ENCODE peak calls at places on chromosomes 4 and X, in seven cellular contexts. L is IMR-90, Y is neuronal stem cell, A is mesendoderm, G is H9, V is mesenchymal stem cell, P is H1. M is an unnamed sample.

GRCh38 chr4:163161536-163162205 is 5.0 kb downstream of the NAF1 start:
- DNase-seq in Y (no peak), A (no peak), G (no peak), V (peak; percentile 63), L (peak; percentile 95), P (no peak), M (no peak)

GRCh38 chr4:8329859-8330761 is 60.6 kb downstream of the HTRA3 start:
- DNase-seq in L (no peak), V (no peak), Y (no peak), P (no peak), A (no peak), G (peak; percentile 8), M (no peak)

GRCh38 chr4:114807759-114808404 is 209.3 kb downstream of the UGT8 start:
- DNase-seq in V (peak; percentile 39), Y (peak; percentile 44), P (peak; percentile 15), G (peak; percentile 71), L (peak; percentile 3), A (peak; percentile 80), M (peak; percentile 24)

GRCh38 chr4:76197971-76198410 is 15.6 kb downstream of the SCARB2 start:
- DNase-seq in L (peak; percentile 69), A (no peak), Y (no peak), G (no peak), P (no peak), V (no peak), M (no peak)

GRCh38 chr4:172786039-172786792 is 382.4 kb upstream of the GALNT7 start:
- DNase-seq in G (no peak), P (no peak), V (peak; percentile 34), Y (no peak), A (no peak), L (peak; percentile 49), M (no peak)

GRCh38 chrX:129158505-129158904 is 364.8 kb downstream of the SMARCA1 start:
- DNase-seq in L (no peak), V (no peak), G (no peak), Y (no peak), A (peak; percentile 2), P (no peak), M (no peak)

GRCh38 chrX:8565729-8566128 is 101.1 kb downstream of the VCX3B start:
- DNase-seq in P (no peak), L (no peak), V (no peak), Y (no peak), A (peak; percentile 19), G (no peak), M (no peak)

GRCh38 chrX:1554469-1555210 is 17.7 kb upstream of the P2RY8 start:
- DNase-seq in A (no peak), V (no peak), P (no peak), G (no peak), L (no peak), Y (no peak), M (no peak)

GRCh38 chrX:41009816-41010187 is 75.4 kb upstream of the USP9X start:
- DNase-seq in L (no peak), V (no peak), G (no peak), Y (no peak), A (no peak), P (no peak), M (peak; percentile 75)

GRCh38 chr4:76989391-76990061 is 40.0 kb downstream of the SEPTIN11 start:
- DNase-seq in A (no peak), V (no peak), G (no peak), L (no peak), Y (no peak), P (no peak), M (no peak)

DNA sequence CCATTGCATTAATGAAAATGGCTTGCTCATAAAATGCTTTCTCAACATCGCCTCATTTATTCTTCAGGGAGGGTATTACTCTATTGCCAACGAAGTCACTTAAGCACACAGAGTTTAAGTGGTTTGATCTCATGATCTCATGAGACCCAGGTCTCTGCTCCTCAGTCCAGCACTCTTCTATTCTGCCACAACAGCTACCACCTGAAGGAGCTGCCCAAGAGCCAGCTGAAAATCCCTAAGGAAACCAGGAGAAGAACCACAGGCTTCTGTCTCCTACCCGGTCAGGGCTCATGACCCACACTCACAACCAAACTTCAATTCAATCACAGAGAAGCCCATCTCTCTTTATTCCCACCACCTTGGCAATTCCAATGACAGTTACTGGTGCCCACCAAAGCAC is 85.5 kb upstream of the GPM6B start:
- DNase-seq in G (no peak), P (no peak), A (no peak), V (no peak), L (no peak), Y (no peak), M (no peak)
- H3K4me1 ChIP-seq in G (peaks cover 3% of the 10 kb centered on the region), P (no peaks in the 10 kb centered on the region), A (no peaks in the 10 kb centered on the region), V (no peaks in the 10 kb centered on the region), L (peaks cover 2% of the 10 kb centered on the region), Y (no peaks in the 10 kb centered on the region), M (no peaks in the 10 kb centered on the region)

GRCh38 chrX:44619039-44619438 is 76.4 kb upstream of the FUNDC1 start:
- DNase-seq in Y (no peak), V (no peak), G (no peak), A (no peak), P (no peak), L (no peak), M (no peak)
- H2BK5ac ChIP-seq in Y (no peak overlapping the region), V (no peak overlapping the region), G (no peak overlapping the region), A (no peak overlapping the region), P (no peak overlapping the region), L (no peak overlapping the region), M (no peak overlapping the region)

GRCh38 chrX:31420711-31421151 is 348.9 kb upstream of the FTHL17 start:
- DNase-seq in L (peak; percentile 10), V (peak; percentile 48), A (peak; percentile 26), G (no peak), P (no peak), Y (no peak), M (peak; percentile 82)
- H3K4me1 ChIP-seq in L (no peaks in the 10 kb centered on the region), V (no peaks in the 10 kb centered on the region), A (no peaks in the 10 kb centered on the region), G (peaks cover 4% of the 10 kb centered on the region), P (no peaks in the 10 kb centered on the region), Y (no peaks in the 10 kb centered on the region), M (peaks cover 2% of the 10 kb centered on the region)

GRCh38 chr4:2867758-2868491 is 24.3 kb downstream of the ADD1 start:
- DNase-seq in G (peak; percentile 33), L (peak; percentile 47), A (peak; percentile 95), V (peak; percentile 77), Y (no peak), P (no peak), M (no peak)
- H2BK5ac ChIP-seq in G (no peak overlapping the region), L (peak overlapping the region; percentile 19), A (peak overlapping the region; percentile 39), V (no peak overlapping the region), Y (no peak overlapping the region), P (peak overlapping the region; percentile 2), M (no peak overlapping the region)

GRCh38 chrX:35590210-35590609 is 207.9 kb upstream of the MAGEB16 start:
- DNase-seq in L (no peak), P (no peak), G (no peak), V (no peak), Y (no peak), A (no peak), M (no peak)
- H3K4me1 ChIP-seq in L (no peaks in the 10 kb centered on the region), P (no peaks in the 10 kb centered on the region), G (no peaks in the 10 kb centered on the region), V (no peaks in the 10 kb centered on the region), Y (no peaks in the 10 kb centered on the region), A (no peaks in the 10 kb centered on the region), M (no peaks in the 10 kb centered on the region)

GRCh38 chr4:184940500-184940899 is 77.8 kb upstream of the HELT start:
- DNase-seq in A (no peak), V (no peak), P (no peak), L (no peak), Y (no peak), G (no peak), M (peak; percentile 18)
- H2BK5ac ChIP-seq in A (no peak overlapping the region), V (no peak overlapping the region), P (no peak overlapping the region), L (no peak overlapping the region), Y (no peak overlapping the region), G (no peak overlapping the region), M (no peak overlapping the region)

GRCh38 chr4:145525291-145525740 is 43.7 kb downstream of the SMAD1 start:
- DNase-seq in A (peak; percentile 63), Y (no peak), P (no peak), G (no peak), V (no peak), L (peak; percentile 61), M (no peak)
- H3K4me1 ChIP-seq in A (peaks cover 6% of the 10 kb centered on the region), Y (no peaks in the 10 kb centered on the region), P (no peaks in the 10 kb centered on the region), G (no peaks in the 10 kb centered on the region), V (peaks cover 4% of the 10 kb centered on the region), L (peaks cover 3% of the 10 kb centered on the region), M (no peaks in the 10 kb centered on the region)

GRCh38 chr4:41859106-41859505 is 76.1 kb upstream of the TMEM33 start:
- DNase-seq in P (no peak), A (no peak), Y (no peak), L (no peak), V (no peak), G (no peak), M (no peak)
- H2BK5ac ChIP-seq in P (no peak overlapping the region), A (no peak overlapping the region), Y (no peak overlapping the region), L (no peak overlapping the region), V (no peak overlapping the region), G (no peak overlapping the region), M (no peak overlapping the region)

GRCh38 chrX:25555521-25555920 is 539.8 kb upstream of the ARX start:
- DNase-seq in P (no peak), V (no peak), L (no peak), G (no peak), Y (no peak), A (no peak), M (no peak)
- H3K4me1 ChIP-seq in P (no peaks in the 10 kb centered on the region), V (no peaks in the 10 kb centered on the region), L (no peaks in the 10 kb centered on the region), G (no peaks in the 10 kb centered on the region), Y (no peaks in the 10 kb centered on the region), A (no peaks in the 10 kb centered on the region), M (no peaks in the 10 kb centered on the region)